ENCODE peak calls at places on chromosomes 2 and 18, in seven cellular contexts. One of them, this sample, is unnamed.

GRCh38 chr2:218012306-218012705 is 9.5 kb upstream of the TNS1 start:
- DNase-seq in IMR-90: no peak
- DNase-seq in adrenal gland: no peak
- DNase-seq in thyroid gland: no peak
- DNase-seq in GM12878: no peak
- DNase-seq in heart left ventricle: no peak
- DNase-seq in ovary: no peak
- DNase-seq in this sample: no peak

GRCh38 chr18:54531402-54532065 is 59.5 kb upstream of the DYNAP start:
- DNase-seq in adrenal gland: no peak
- DNase-seq in IMR-90: no peak
- DNase-seq in heart left ventricle: no peak
- DNase-seq in ovary: no peak
- DNase-seq in GM12878: no peak
- DNase-seq in thyroid gland: no peak
- DNase-seq in this sample: no peak

GRCh38 chr2:163157891-163158511 is 319.4 kb upstream of the KCNH7 start:
- DNase-seq in GM12878: no peak
- DNase-seq in heart left ventricle: no peak
- DNase-seq in thyroid gland: no peak
- DNase-seq in IMR-90: peak; percentile 89
- DNase-seq in adrenal gland: no peak
- DNase-seq in ovary: no peak
- DNase-seq in this sample: no peak

GRCh38 chr2:56476509-56477071 is 292.8 kb downstream of the CCDC85A start:
- DNase-seq in IMR-90: no peak
- DNase-seq in GM12878: no peak
- DNase-seq in heart left ventricle: no peak
- DNase-seq in thyroid gland: no peak
- DNase-seq in ovary: no peak
- DNase-seq in adrenal gland: no peak
- DNase-seq in this sample: no peak

GRCh38 chr2:236967499-236967783 is 118.2 kb upstream of the COPS8 start:
- DNase-seq in adrenal gland: no peak
- DNase-seq in ovary: no peak
- DNase-seq in heart left ventricle: no peak
- DNase-seq in thyroid gland: no peak
- DNase-seq in IMR-90: no peak
- DNase-seq in GM12878: no peak
- DNase-seq in this sample: no peak

GRCh38 chr2:218745559-218746469 is 35.2 kb downstream of the TTLL4 start:
- DNase-seq in IMR-90: peak; percentile 65
- DNase-seq in GM12878: no peak
- DNase-seq in heart left ventricle: peak; percentile 67
- DNase-seq in adrenal gland: peak; percentile 82
- DNase-seq in ovary: no peak
- DNase-seq in thyroid gland: peak; percentile 10
- DNase-seq in this sample: peak; percentile 87

GRCh38 chr2:217101972-217102371 is 242.1 kb upstream of the TNP1 start:
- DNase-seq in heart left ventricle: no peak
- DNase-seq in thyroid gland: no peak
- DNase-seq in ovary: no peak
- DNase-seq in GM12878: peak; percentile 40
- DNase-seq in IMR-90: no peak
- DNase-seq in adrenal gland: no peak
- DNase-seq in this sample: no peak

GRCh38 chr2:240811346-240812300 is 8.4 kb downstream of the KIF1A start:
- DNase-seq in heart left ventricle: peak; percentile 51
- DNase-seq in GM12878: no peak
- DNase-seq in IMR-90: no peak
- DNase-seq in thyroid gland: no peak
- DNase-seq in adrenal gland: peak; percentile 2
- DNase-seq in ovary: no peak
- DNase-seq in this sample: no peak

GRCh38 chr2:144942516-144943256 is 422.8 kb upstream of the ZEB2 start:
- DNase-seq in GM12878: no peak
- DNase-seq in adrenal gland: no peak
- DNase-seq in thyroid gland: no peak
- DNase-seq in IMR-90: peak; percentile 81
- DNase-seq in ovary: no peak
- DNase-seq in heart left ventricle: no peak
- DNase-seq in this sample: no peak

GRCh38 chr18:58230438-58231179 is 186.6 kb downstream of the NEDD4L start:
- DNase-seq in thyroid gland: no peak
- DNase-seq in IMR-90: peak; percentile 43
- DNase-seq in GM12878: no peak
- DNase-seq in heart left ventricle: no peak
- DNase-seq in ovary: no peak
- DNase-seq in adrenal gland: no peak
- DNase-seq in this sample: peak; percentile 55

GRCh38 chr2:188773075-188773474 is 201.1 kb upstream of the COL3A1 start:
- DNase-seq in IMR-90: peak; percentile 79
- DNase-seq in GM12878: no peak
- DNase-seq in ovary: no peak
- DNase-seq in heart left ventricle: no peak
- DNase-seq in thyroid gland: no peak
- DNase-seq in adrenal gland: no peak
- DNase-seq in this sample: no peak

GRCh38 chr2:176763871-176764404 is 448.7 kb upstream of the HNRNPA3 start:
- DNase-seq in adrenal gland: no peak
- DNase-seq in IMR-90: no peak
- DNase-seq in heart left ventricle: no peak
- DNase-seq in GM12878: peak; percentile 16
- DNase-seq in ovary: no peak
- DNase-seq in thyroid gland: no peak
- DNase-seq in this sample: no peak

GRCh38 chr2:85326406-85326945 is 1.3 kb downstream of the TGOLN2 start:
- DNase-seq in adrenal gland: no peak
- DNase-seq in ovary: no peak
- DNase-seq in GM12878: no peak
- DNase-seq in thyroid gland: no peak
- DNase-seq in heart left ventricle: no peak
- DNase-seq in IMR-90: peak; percentile 43
- DNase-seq in this sample: no peak

DNA sequence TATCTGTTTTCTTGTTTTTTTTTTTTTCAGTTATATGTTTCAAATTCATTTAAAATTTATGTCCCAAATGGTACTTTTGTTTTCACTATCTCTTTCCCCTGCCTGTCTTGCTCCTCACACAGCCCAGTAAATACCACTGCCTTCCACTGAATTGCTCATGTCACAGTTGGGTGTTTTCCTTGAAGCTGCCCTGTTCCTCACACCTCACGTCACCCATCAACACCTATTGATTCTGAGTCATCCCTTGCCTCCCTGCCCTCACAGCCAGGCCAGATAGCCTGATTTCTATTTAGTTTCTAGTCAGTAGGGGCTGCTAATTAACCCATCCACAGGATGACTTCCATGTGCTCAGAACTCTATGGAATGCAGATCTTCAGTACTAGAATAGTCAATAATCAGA is 25.3 kb downstream of the FSHR start:
- DNase-seq in IMR-90: no peak
- DNase-seq in adrenal gland: no peak
- DNase-seq in heart left ventricle: no peak
- DNase-seq in ovary: no peak
- DNase-seq in thyroid gland: no peak
- DNase-seq in GM12878: peak; percentile 4
- DNase-seq in this sample: no peak
- TF ChIP-seq POLR2A in IMR-90: no peak
- TF ChIP-seq POLR2A in adrenal gland: no peak
- TF ChIP-seq POLR2A in heart left ventricle: no peak
- TF ChIP-seq POLR2A in ovary: no peak
- TF ChIP-seq POLR2A in thyroid gland: no peak
- TF ChIP-seq POLR2A in GM12878: no peak
- TF ChIP-seq POLR2A in this sample: no peak

DNA sequence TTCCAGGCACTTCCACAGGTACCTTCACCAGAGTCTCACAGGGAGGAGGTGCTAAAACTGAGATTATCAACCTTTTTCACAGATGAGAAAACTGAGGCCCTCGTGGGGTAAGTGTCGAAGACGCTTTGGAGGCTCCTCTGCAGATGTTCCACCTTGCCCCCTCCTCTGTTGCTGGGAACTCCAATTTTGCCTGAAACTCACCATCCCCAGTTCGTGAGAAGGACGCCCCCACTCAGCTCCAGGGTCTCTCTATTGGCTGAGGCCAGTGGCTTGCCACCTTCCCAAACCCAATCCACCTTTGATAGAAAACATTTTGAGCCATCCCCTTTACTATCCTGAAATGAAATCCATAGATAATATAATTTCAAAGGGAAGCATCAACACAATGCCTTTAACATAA is 109.1 kb downstream of the CYP26B1 start:
- DNase-seq in GM12878: no peak
- DNase-seq in thyroid gland: no peak
- DNase-seq in heart left ventricle: no peak
- DNase-seq in IMR-90: no peak
- DNase-seq in ovary: no peak
- DNase-seq in adrenal gland: no peak
- DNase-seq in this sample: no peak
- TF ChIP-seq CTCF in GM12878: no peak
- TF ChIP-seq CTCF in thyroid gland: no peak
- TF ChIP-seq CTCF in heart left ventricle: no peak
- TF ChIP-seq CTCF in IMR-90: no peak
- TF ChIP-seq CTCF in ovary: no peak
- TF ChIP-seq CTCF in adrenal gland: no peak
- TF ChIP-seq CTCF in this sample: no peak

DNA sequence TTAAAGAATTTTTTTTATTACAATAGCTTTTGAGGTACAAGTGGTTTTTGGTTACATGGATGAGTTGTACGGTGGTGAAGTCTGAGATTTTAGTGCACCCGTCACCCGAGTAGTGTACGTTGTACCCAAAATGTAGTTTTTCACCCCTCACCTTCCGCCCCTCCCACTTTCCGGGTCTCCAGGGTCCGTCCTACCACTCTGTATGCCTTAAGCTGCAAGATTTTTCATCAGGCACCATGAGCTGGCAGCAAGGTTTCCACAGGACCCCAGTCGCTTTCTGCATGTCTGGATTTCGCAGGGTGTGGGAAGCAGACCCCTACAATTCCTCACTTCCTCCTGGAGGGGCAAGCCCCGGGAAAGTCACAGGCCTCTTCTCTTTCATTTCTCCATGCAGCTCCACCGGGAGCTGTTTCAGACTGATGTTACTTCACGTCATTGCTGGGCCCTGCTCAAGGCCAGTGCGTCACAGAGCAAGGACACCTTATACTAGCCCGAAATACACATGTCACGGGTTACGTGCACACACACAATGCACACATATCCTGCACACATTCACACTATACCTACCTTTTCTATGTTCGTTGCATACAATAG is 179.1 kb downstream of the ZFP36L2 start:
- DNase-seq in GM12878: no peak
- DNase-seq in adrenal gland: peak; percentile 91
- DNase-seq in IMR-90: no peak
- DNase-seq in heart left ventricle: peak; percentile 14
- DNase-seq in ovary: peak; percentile 64
- DNase-seq in thyroid gland: no peak
- DNase-seq in this sample: no peak
- H3K4me3 ChIP-seq in GM12878: no peak overlapping the region
- H3K4me3 ChIP-seq in adrenal gland: peak overlapping the region; percentile 9
- H3K4me3 ChIP-seq in IMR-90: no peak overlapping the region
- H3K4me3 ChIP-seq in heart left ventricle: no peak overlapping the region
- H3K4me3 ChIP-seq in ovary: no peak overlapping the region
- H3K4me3 ChIP-seq in thyroid gland: no peak overlapping the region
- H3K4me3 ChIP-seq in this sample: no peak overlapping the region

DNA sequence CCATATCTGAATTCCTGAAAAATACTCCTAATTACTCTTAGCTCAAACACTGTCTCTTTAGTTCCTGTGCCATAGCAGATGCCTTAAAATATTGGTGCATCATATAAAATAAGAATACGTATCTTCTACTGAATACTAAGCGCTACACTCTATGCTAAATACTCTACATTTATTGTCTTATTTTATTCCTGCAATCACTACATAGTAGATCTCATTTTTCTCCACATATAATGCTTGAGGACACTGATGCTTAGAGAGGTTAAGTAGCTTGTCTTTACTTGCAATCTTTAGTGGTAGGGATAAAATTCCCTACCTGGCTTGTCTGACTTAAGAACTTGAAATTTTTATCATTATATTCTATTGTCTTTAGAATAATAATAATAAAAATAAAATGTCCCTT is 137.3 kb upstream of the SETBP1 start:
- DNase-seq in GM12878: no peak
- DNase-seq in adrenal gland: no peak
- DNase-seq in IMR-90: no peak
- DNase-seq in ovary: no peak
- DNase-seq in heart left ventricle: no peak
- DNase-seq in thyroid gland: no peak
- DNase-seq in this sample: no peak
- TF ChIP-seq POLR2A in GM12878: no peak
- TF ChIP-seq POLR2A in adrenal gland: no peak
- TF ChIP-seq POLR2A in IMR-90: no peak
- TF ChIP-seq POLR2A in ovary: no peak
- TF ChIP-seq POLR2A in heart left ventricle: no peak
- TF ChIP-seq POLR2A in thyroid gland: no peak
- TF ChIP-seq POLR2A in this sample: no peak